ENCODE peak calls at places on chromosomes 3 and 15, in nine cellular contexts. E, D, C, M, L, W, P, Q and S are unnamed samples.

GRCh38 chr3:150970665-150971327 is 1.7 kb downstream of the CLRN1 start:
- DNase-seq in E (peak; percentile 62), D (no peak), C (peak; percentile 71), M (no peak), L (no peak), W (no peak), P (no peak), Q (peak; percentile 15), S (peak; percentile 47)

GRCh38 chr3:33717616-33717865 is 513 bp downstream of the CLASP2 start:
- DNase-seq in E (peak; percentile 62), D (peak; percentile 83), C (peak; percentile 67), M (peak; percentile 85), L (no peak), W (peak; percentile 81), P (peak; percentile 83), Q (no peak), S (no peak)

GRCh38 chr3:151925876-151926275 is 52.4 kb downstream of the SUCNR1 start:
- DNase-seq in E (peak; percentile 60), D (no peak), C (peak; percentile 66), M (no peak), L (no peak), W (no peak), P (no peak), Q (peak; percentile 74), S (peak; percentile 58)

GRCh38 chr3:158731938-158732855 is at the start of gene RARRES1:
- DNase-seq in E (peak; percentile 71), D (no peak), C (peak; percentile 58), M (peak; percentile 88), L (no peak), W (peak; percentile 58), P (no peak), Q (peak; percentile 70), S (no peak)

GRCh38 chr3:58434511-58434910 is 879 bp upstream of the PDHB start:
- DNase-seq in E (no peak), D (no peak), C (no peak), M (no peak), L (no peak), W (no peak), P (no peak), Q (no peak), S (no peak)

GRCh38 chr3:66722675-66723074 is 221.9 kb upstream of the LRIG1 start:
- DNase-seq in E (peak; percentile 91), D (no peak), C (peak; percentile 79), M (no peak), L (peak; percentile 33), W (no peak), P (peak; percentile 78), Q (no peak), S (peak; percentile 35)

GRCh38 chr15:63000706-63001105 is 41.8 kb upstream of the TPM1 start:
- DNase-seq in E (no peak), D (no peak), C (no peak), M (no peak), L (no peak), W (no peak), P (no peak), Q (no peak), S (no peak)

GRCh38 chr3:50303038-50303815 is at the start of gene HYAL1:
- DNase-seq in E (no peak), D (peak; percentile 83), C (peak; percentile 33), M (peak; percentile 66), L (no peak), W (peak; percentile 67), P (peak; percentile 82), Q (no peak), S (no peak)

GRCh38 chr3:11495948-11496557 is 147.7 kb downstream of the VGLL4 start:
- DNase-seq in E (no peak), D (no peak), C (peak; percentile 81), M (no peak), L (no peak), W (no peak), P (no peak), Q (no peak), S (peak; percentile 42)

GRCh38 chr15:73936181-73936580 is 9.9 kb downstream of the LOXL1 start:
- DNase-seq in E (peak; percentile 76), D (no peak), C (peak; percentile 69), M (peak; percentile 60), L (no peak), W (no peak), P (no peak), Q (peak; percentile 75), S (no peak)

GRCh38 chr3:193714523-193715137 is 121.6 kb downstream of the OPA1 start:
- DNase-seq in E (no peak), D (peak; percentile 14), C (no peak), M (no peak), L (no peak), W (no peak), P (no peak), Q (no peak), S (no peak)

GRCh38 chr3:188052229-188052965 is 101.6 kb upstream of the LPP start:
- DNase-seq in E (peak; percentile 62), D (peak; percentile 6), C (peak; percentile 84), M (peak; percentile 72), L (peak; percentile 79), W (peak; percentile 76), P (peak; percentile 96), Q (peak; percentile 20), S (no peak)

DNA sequence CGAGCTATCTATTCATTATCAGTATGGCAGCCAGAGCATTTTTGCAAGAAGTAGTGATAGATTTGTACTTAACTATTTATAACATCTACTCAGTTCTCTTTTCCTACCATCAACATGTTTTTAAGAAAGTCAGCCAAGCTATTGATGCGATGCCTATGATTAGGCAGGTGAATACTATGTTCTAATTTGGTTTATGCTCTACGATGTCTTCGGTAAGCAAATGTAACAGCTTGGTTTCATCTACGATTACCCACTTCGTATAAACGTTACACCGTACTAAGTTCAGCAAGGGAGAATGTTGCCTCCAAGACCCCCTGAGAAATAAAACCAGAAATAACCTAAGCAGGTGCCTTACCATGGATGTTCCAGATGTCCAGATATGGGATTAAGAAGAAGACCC is 356 bp downstream of the BTLA start:
- DNase-seq in E (no peak), D (no peak), C (no peak), M (no peak), L (no peak), W (no peak), P (no peak), Q (no peak), S (no peak)
- H3K4me3 ChIP-seq in E (no peak overlapping the region), D (no peak overlapping the region), C (no peak overlapping the region), M (no peak overlapping the region), L (no peak overlapping the region), W (no peak overlapping the region), P (no peak overlapping the region), Q (no peak overlapping the region), S (no peak overlapping the region)

GRCh38 chr3:173993299-173993698 is 595.8 kb downstream of the NLGN1 start:
- DNase-seq in E (peak; percentile 60), D (no peak), C (peak; percentile 49), M (peak; percentile 10), L (no peak), W (no peak), P (no peak), Q (peak; percentile 11), S (peak; percentile 1)
- TF ChIP-seq CTCF in E (peak; percentile 62), D (no peak), C (peak; percentile 46), M (peak; percentile 49), L (no peak), W (peak; percentile 41), P (no peak), Q (peak; percentile 47), S (peak; percentile 37)

GRCh38 chr3:71172176-71172575 is 411.4 kb downstream of the FOXP1 start:
- DNase-seq in E (no peak), D (no peak), C (no peak), M (no peak), L (no peak), W (no peak), P (no peak), Q (no peak), S (no peak)
- H3K4me3 ChIP-seq in E (no peak overlapping the region), D (no peak overlapping the region), C (no peak overlapping the region), M (no peak overlapping the region), L (peak overlapping the region; percentile 45), W (no peak overlapping the region), P (peak overlapping the region; percentile 43), Q (no peak overlapping the region), S (no peak overlapping the region)

GRCh38 chr3:81638480-81638879 is 123.0 kb downstream of the GBE1 start:
- DNase-seq in E (no peak), D (no peak), C (no peak), M (no peak), L (no peak), W (no peak), P (no peak), Q (no peak), S (no peak)

GRCh38 chr3:81645248-81645647 is 116.2 kb downstream of the GBE1 start:
- DNase-seq in E (no peak), D (no peak), C (peak; percentile 9), M (no peak), L (no peak), W (no peak), P (no peak), Q (no peak), S (no peak)

DNA sequence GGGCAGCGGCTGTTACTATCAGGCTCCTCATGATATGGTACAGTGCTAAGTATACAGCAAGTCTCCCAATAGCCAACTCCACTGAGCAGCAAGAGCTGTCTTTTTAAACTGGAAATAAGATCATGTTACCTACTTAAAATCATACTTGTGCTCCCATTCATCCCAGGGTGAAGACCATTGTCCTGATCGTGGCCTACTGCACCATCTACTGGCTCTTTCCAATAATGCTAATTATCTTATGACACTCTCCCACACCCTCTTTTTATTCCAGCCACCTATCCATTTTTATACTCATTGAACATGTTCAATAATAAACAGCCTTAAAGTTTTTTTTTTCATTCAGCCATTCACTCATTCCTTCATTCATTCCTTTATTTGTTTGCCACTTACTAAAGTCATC is 117.7 kb downstream of the GBE1 start:
- DNase-seq in E (peak; percentile 50), D (peak; percentile 9), C (peak; percentile 59), M (peak; percentile 19), L (no peak), W (peak; percentile 28), P (no peak), Q (no peak), S (no peak)
- TF ChIP-seq CTCF in E (peak; percentile 20), D (peak; percentile 27), C (peak; percentile 36), M (peak; percentile 36), L (peak; percentile 17), W (peak; percentile 37), P (no peak), Q (peak; percentile 39), S (no peak)

GRCh38 chr15:33400941-33401340 is 90.2 kb downstream of the RYR3 start:
- DNase-seq in E (no peak), D (no peak), C (no peak), M (no peak), L (no peak), W (no peak), P (no peak), Q (no peak), S (no peak)
- H3K4me3 ChIP-seq in E (no peak overlapping the region), D (no peak overlapping the region), C (no peak overlapping the region), M (no peak overlapping the region), L (no peak overlapping the region), W (no peak overlapping the region), P (no peak overlapping the region), Q (no peak overlapping the region), S (no peak overlapping the region)

DNA sequence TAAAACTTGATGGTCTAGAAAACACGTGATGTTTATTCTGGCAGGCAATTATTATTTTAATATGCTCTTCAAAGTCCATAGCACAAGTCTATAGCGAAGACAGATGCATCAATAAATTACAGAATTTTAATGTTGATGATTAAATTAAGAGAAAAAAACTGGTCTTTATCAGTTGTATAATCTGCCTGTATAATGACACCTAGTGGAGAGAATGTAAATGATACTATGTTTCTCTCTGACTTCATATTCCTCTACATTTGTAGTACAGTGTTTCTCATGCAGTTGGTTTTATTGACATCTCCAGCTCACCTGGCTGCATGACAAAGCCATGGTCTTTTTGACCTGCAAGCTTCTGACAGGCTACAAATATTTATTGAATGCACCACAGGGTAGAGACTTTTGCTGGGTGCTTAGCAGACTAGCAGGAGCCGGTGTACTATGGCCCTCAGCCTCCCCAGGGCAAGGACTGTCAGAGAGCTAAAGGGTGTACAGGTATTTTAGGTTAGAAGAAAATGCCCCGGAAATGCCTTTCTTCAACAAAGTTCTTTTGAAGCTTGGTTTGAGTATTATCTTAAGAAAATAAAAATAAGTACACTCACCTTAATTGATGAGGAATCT is 289.9 kb downstream of the GAP43 start:
- DNase-seq in E (peak; percentile 24), D (no peak), C (no peak), M (no peak), L (no peak), W (no peak), P (no peak), Q (no peak), S (no peak)
- TF ChIP-seq CTCF in E (peak; percentile 39), D (peak; percentile 48), C (peak; percentile 19), M (peak; percentile 40), L (no peak), W (peak; percentile 35), P (no peak), Q (peak; percentile 58), S (peak; percentile 39)